ENCODE peak calls at places on chromosome 4, in four cellular contexts. One of them, this sample, is unnamed.

GRCh38 chr4:32106767-32107166 is 1386.6 kb downstream of the PCDH7 start:
- DNase-seq in IMR-90: no peak
- DNase-seq in K562: no peak
- DNase-seq in GM12878: no peak
- DNase-seq in this sample: no peak

GRCh38 chr4:38867478-38868054 is at the start of gene FAM114A1:
- DNase-seq in IMR-90: peak; percentile 80
- DNase-seq in K562: peak; percentile 95
- DNase-seq in GM12878: no peak
- DNase-seq in this sample: peak; percentile 80

GRCh38 chr4:66574145-66574978 is 904.1 kb upstream of the EPHA5 start:
- DNase-seq in IMR-90: peak; percentile 65
- DNase-seq in K562: no peak
- DNase-seq in GM12878: no peak
- DNase-seq in this sample: no peak

GRCh38 chr4:63528592-63528991 is 880.7 kb downstream of the TECRL start:
- DNase-seq in IMR-90: no peak
- DNase-seq in K562: no peak
- DNase-seq in GM12878: no peak
- DNase-seq in this sample: no peak

GRCh38 chr4:160319221-160319867 is 1216.5 kb downstream of the RAPGEF2 start:
- DNase-seq in IMR-90: no peak
- DNase-seq in K562: no peak
- DNase-seq in GM12878: no peak
- DNase-seq in this sample: no peak

GRCh38 chr4:74042681-74043080 is 4.2 kb upstream of the CXCL3 start:
- DNase-seq in IMR-90: no peak
- DNase-seq in K562: no peak
- DNase-seq in GM12878: no peak
- DNase-seq in this sample: no peak

GRCh38 chr4:23889814-23890269 is at the start of gene PPARGC1A:
- DNase-seq in IMR-90: peak; percentile 50
- DNase-seq in K562: no peak
- DNase-seq in GM12878: no peak
- DNase-seq in this sample: no peak

GRCh38 chr4:25914670-25915358 is 794 bp downstream of the SMIM20 start:
- DNase-seq in IMR-90: no peak
- DNase-seq in K562: no peak
- DNase-seq in GM12878: no peak
- DNase-seq in this sample: no peak

GRCh38 chr4:112857461-112857860 is 192.0 kb upstream of the ANK2 start:
- DNase-seq in IMR-90: peak; percentile 80
- DNase-seq in K562: no peak
- DNase-seq in GM12878: no peak
- DNase-seq in this sample: peak; percentile 24

GRCh38 chr4:179225594-179225993 is 1783.4 kb upstream of the AGA start:
- DNase-seq in IMR-90: peak; percentile 6
- DNase-seq in K562: no peak
- DNase-seq in GM12878: no peak
- DNase-seq in this sample: no peak

GRCh38 chr4:55503164-55503563 is 43.5 kb downstream of the CLOCK start:
- DNase-seq in IMR-90: peak; percentile 84
- DNase-seq in K562: peak; percentile 13
- DNase-seq in GM12878: no peak
- DNase-seq in this sample: peak; percentile 3

GRCh38 chr4:83821493-83821892 is 285.6 kb downstream of the GPAT3 start:
- DNase-seq in IMR-90: no peak
- DNase-seq in K562: no peak
- DNase-seq in GM12878: no peak
- DNase-seq in this sample: no peak

GRCh38 chr4:53365121-53365485 is 758 bp downstream of the SCFD2 start:
- DNase-seq in IMR-90: peak; percentile 27
- DNase-seq in K562: peak; percentile 19
- DNase-seq in GM12878: no peak
- DNase-seq in this sample: no peak
- TF ChIP-seq FOS in IMR-90: no peak
- TF ChIP-seq FOS in K562: no peak
- TF ChIP-seq FOS in GM12878: no peak
- TF ChIP-seq FOS in this sample: no peak

DNA sequence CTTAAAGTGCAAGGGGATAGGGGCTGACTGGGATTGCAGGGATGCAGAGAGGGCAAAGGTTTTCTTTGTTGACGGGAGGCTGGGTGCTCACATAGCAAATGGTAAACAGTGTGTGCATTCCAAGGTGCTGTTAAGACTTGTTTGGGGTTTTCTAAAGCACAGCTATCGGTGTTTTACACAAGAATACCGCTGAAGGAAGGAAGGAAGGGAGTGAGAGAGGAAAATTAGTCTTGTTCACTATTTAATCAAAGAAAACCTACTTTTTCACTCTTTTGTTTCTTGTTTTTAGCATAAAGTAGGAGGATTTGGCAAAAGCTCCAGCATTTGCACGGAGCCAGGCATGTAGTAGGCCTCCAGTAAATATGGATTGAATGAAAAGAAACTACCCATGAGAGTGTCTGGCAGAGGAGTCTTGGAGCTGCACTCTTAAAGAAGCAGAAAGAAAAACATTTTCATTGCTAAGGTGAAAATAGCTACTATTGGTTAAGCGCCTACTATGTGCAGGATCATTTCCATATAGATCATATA is 99.7 kb downstream of the FIP1L1 start:
- DNase-seq in IMR-90: peak; percentile 62
- DNase-seq in K562: no peak
- DNase-seq in GM12878: no peak
- DNase-seq in this sample: no peak
- TF ChIP-seq FOS in IMR-90: no peak
- TF ChIP-seq FOS in K562: no peak
- TF ChIP-seq FOS in GM12878: no peak
- TF ChIP-seq FOS in this sample: no peak

DNA sequence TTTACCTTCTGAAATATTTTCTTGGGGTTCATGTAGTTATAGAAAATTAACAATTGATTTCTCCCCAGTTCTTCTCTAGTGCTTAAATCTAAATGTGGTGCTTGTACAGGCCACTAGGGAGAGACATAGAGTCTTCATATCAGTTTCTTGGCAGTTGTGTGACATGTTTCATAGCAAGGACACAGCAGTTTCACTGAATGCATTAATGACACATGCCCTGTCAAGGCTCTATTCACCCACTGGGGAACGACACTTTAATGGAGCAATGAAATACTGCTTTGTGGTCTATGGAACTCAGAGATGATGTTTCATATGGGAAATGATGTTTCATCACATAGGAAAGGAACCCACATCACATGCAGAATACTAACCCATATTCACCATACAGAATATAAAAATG is 2.8 kb downstream of the VEGFC start:
- DNase-seq in IMR-90: peak; percentile 81
- DNase-seq in K562: peak; percentile 15
- DNase-seq in GM12878: no peak
- DNase-seq in this sample: peak; percentile 81
- TF ChIP-seq FOS in IMR-90: no peak
- TF ChIP-seq FOS in K562: no peak
- TF ChIP-seq FOS in GM12878: no peak
- TF ChIP-seq FOS in this sample: peak; percentile 6

DNA sequence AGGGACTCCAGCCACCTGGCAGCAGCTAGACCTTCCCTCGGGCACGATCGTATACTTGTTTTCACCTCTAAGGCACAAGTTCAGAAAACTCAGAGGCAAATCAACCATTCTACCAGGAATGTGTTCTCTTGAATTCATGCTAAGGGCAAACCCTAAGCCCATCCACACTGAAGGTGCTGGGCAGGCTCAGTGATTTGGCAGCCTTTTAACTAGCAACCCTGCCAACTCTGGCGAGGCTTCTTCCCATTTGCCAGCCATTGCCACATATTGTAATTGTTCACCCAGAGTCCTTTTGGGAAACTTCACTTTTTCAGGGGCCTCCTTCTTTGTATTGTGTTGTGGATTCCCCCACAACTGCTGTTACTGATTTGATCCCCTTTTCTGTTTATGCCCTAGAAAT is 298.6 kb upstream of the LDB2 start:
- DNase-seq in IMR-90: no peak
- DNase-seq in K562: no peak
- DNase-seq in GM12878: no peak
- DNase-seq in this sample: no peak
- TF ChIP-seq FOS in IMR-90: no peak
- TF ChIP-seq FOS in K562: no peak
- TF ChIP-seq FOS in GM12878: no peak
- TF ChIP-seq FOS in this sample: no peak

This sample was measured in endothelial cell of umbilical vein.